ENCODE peak calls at places on chromosomes 12 and 14, in eight cellular contexts. One of them, this sample, is unnamed. For H3K36me3, the result is how much of the 10 kb centered on the place peaks cover.

GRCh38 chr14:104604461-104605449 is at the start of gene TMEM179:
- DNase-seq in mesenchymal stem cell: peak
- DNase-seq in CD4-positive, CD25-positive, alpha-beta regulatory T cell: no peak
- DNase-seq in left lung: peak
- DNase-seq in K562: peak
- DNase-seq in osteoblast: peak
- DNase-seq in GM23248: peak
- DNase-seq in ovary: peak
- DNase-seq in this sample: no peak

GRCh38 chr14:24710403-24711063 is 76.5 kb upstream of the GZMB start:
- DNase-seq in mesenchymal stem cell: peak
- DNase-seq in CD4-positive, CD25-positive, alpha-beta regulatory T cell: peak
- DNase-seq in left lung: peak
- DNase-seq in K562: peak
- DNase-seq in osteoblast: peak
- DNase-seq in GM23248: peak
- DNase-seq in ovary: peak
- DNase-seq in this sample: peak

GRCh38 chr12:66065623-66066022 is 64.9 kb downstream of the LLPH start:
- DNase-seq in mesenchymal stem cell: peak
- DNase-seq in CD4-positive, CD25-positive, alpha-beta regulatory T cell: no peak
- DNase-seq in left lung: no peak
- DNase-seq in K562: no peak
- DNase-seq in osteoblast: no peak
- DNase-seq in GM23248: peak
- DNase-seq in ovary: no peak
- DNase-seq in this sample: no peak

GRCh38 chr12:15982471-15982870 is 71.3 kb downstream of the DERA start:
- DNase-seq in mesenchymal stem cell: peak
- DNase-seq in CD4-positive, CD25-positive, alpha-beta regulatory T cell: no peak
- DNase-seq in left lung: no peak
- DNase-seq in K562: no peak
- DNase-seq in osteoblast: peak
- DNase-seq in GM23248: peak
- DNase-seq in ovary: no peak
- DNase-seq in this sample: no peak

GRCh38 chr14:77965050-77965449 is 165.1 kb downstream of the ADCK1 start:
- DNase-seq in mesenchymal stem cell: no peak
- DNase-seq in CD4-positive, CD25-positive, alpha-beta regulatory T cell: no peak
- DNase-seq in left lung: no peak
- DNase-seq in K562: no peak
- DNase-seq in osteoblast: no peak
- DNase-seq in GM23248: no peak
- DNase-seq in ovary: no peak
- DNase-seq in this sample: no peak

GRCh38 chr12:94855853-94856252 is 147.6 kb downstream of the NDUFA12 start:
- DNase-seq in mesenchymal stem cell: no peak
- DNase-seq in CD4-positive, CD25-positive, alpha-beta regulatory T cell: no peak
- DNase-seq in left lung: no peak
- DNase-seq in K562: no peak
- DNase-seq in osteoblast: no peak
- DNase-seq in GM23248: no peak
- DNase-seq in ovary: no peak
- DNase-seq in this sample: no peak

GRCh38 chr12:105477873-105478272 is 147.4 kb downstream of the C12orf75 start:
- DNase-seq in mesenchymal stem cell: no peak
- DNase-seq in CD4-positive, CD25-positive, alpha-beta regulatory T cell: no peak
- DNase-seq in left lung: no peak
- DNase-seq in K562: no peak
- DNase-seq in osteoblast: no peak
- DNase-seq in GM23248: no peak
- DNase-seq in ovary: no peak
- DNase-seq in this sample: no peak

GRCh38 chr12:52524898-52525591 is 4.9 kb upstream of the KRT5 start:
- DNase-seq in mesenchymal stem cell: no peak
- DNase-seq in CD4-positive, CD25-positive, alpha-beta regulatory T cell: no peak
- DNase-seq in left lung: no peak
- DNase-seq in K562: no peak
- DNase-seq in osteoblast: no peak
- DNase-seq in GM23248: no peak
- DNase-seq in ovary: no peak
- DNase-seq in this sample: no peak

GRCh38 chr12:6563448-6564050 is 4.5 kb downstream of the NOP2 start:
- DNase-seq in mesenchymal stem cell: peak
- DNase-seq in CD4-positive, CD25-positive, alpha-beta regulatory T cell: peak
- DNase-seq in left lung: no peak
- DNase-seq in K562: peak
- DNase-seq in osteoblast: peak
- DNase-seq in GM23248: peak
- DNase-seq in ovary: no peak
- DNase-seq in this sample: peak

GRCh38 chr12:1836854-1837411 is 16.6 kb downstream of the LRTM2 start:
- DNase-seq in mesenchymal stem cell: no peak
- DNase-seq in CD4-positive, CD25-positive, alpha-beta regulatory T cell: no peak
- DNase-seq in left lung: no peak
- DNase-seq in K562: no peak
- DNase-seq in osteoblast: peak
- DNase-seq in GM23248: no peak
- DNase-seq in ovary: no peak
- DNase-seq in this sample: no peak

GRCh38 chr12:7144414-7145120 is 14.4 kb downstream of the CLSTN3 start:
- DNase-seq in mesenchymal stem cell: peak
- DNase-seq in CD4-positive, CD25-positive, alpha-beta regulatory T cell: peak
- DNase-seq in left lung: peak
- DNase-seq in K562: peak
- DNase-seq in osteoblast: peak
- DNase-seq in GM23248: peak
- DNase-seq in ovary: peak
- DNase-seq in this sample: no peak

GRCh38 chr12:45051490-45052105 is 699 bp upstream of the DBX2 start:
- DNase-seq in mesenchymal stem cell: no peak
- DNase-seq in CD4-positive, CD25-positive, alpha-beta regulatory T cell: no peak
- DNase-seq in left lung: no peak
- DNase-seq in K562: no peak
- DNase-seq in osteoblast: peak
- DNase-seq in GM23248: peak
- DNase-seq in ovary: no peak
- DNase-seq in this sample: no peak

GRCh38 chr12:50390284-50390683 is 6.1 kb downstream of the FAM186A start:
- DNase-seq in mesenchymal stem cell: peak
- DNase-seq in CD4-positive, CD25-positive, alpha-beta regulatory T cell: no peak
- DNase-seq in left lung: no peak
- DNase-seq in K562: no peak
- DNase-seq in osteoblast: peak
- DNase-seq in GM23248: peak
- DNase-seq in ovary: no peak
- DNase-seq in this sample: no peak

GRCh38 chr12:22935501-22935900 is 310.5 kb downstream of the ETNK1 start:
- DNase-seq in mesenchymal stem cell: no peak
- DNase-seq in CD4-positive, CD25-positive, alpha-beta regulatory T cell: no peak
- DNase-seq in left lung: no peak
- DNase-seq in K562: no peak
- DNase-seq in osteoblast: no peak
- DNase-seq in GM23248: peak
- DNase-seq in ovary: no peak
- DNase-seq in this sample: no peak

GRCh38 chr12:95623554-95624170 is 72.4 kb upstream of the USP44 start:
- DNase-seq in mesenchymal stem cell: peak
- DNase-seq in CD4-positive, CD25-positive, alpha-beta regulatory T cell: peak
- DNase-seq in left lung: peak
- DNase-seq in K562: peak
- DNase-seq in osteoblast: peak
- DNase-seq in GM23248: peak
- DNase-seq in ovary: peak
- DNase-seq in this sample: peak

GRCh38 chr14:27090716-27091115 is 492.9 kb upstream of the NOVA1 start:
- DNase-seq in mesenchymal stem cell: no peak
- DNase-seq in CD4-positive, CD25-positive, alpha-beta regulatory T cell: no peak
- DNase-seq in left lung: no peak
- DNase-seq in K562: no peak
- DNase-seq in osteoblast: no peak
- DNase-seq in GM23248: no peak
- DNase-seq in ovary: no peak
- DNase-seq in this sample: no peak

GRCh38 chr14:103530390-103530789 is 1.4 kb downstream of the TRMT61A start:
- DNase-seq in mesenchymal stem cell: peak
- DNase-seq in CD4-positive, CD25-positive, alpha-beta regulatory T cell: no peak
- DNase-seq in left lung: no peak
- DNase-seq in K562: peak
- DNase-seq in osteoblast: peak
- DNase-seq in GM23248: peak
- DNase-seq in ovary: no peak
- DNase-seq in this sample: no peak

GRCh38 chr12:109542014-109542413 is 31.3 kb downstream of the MMAB start:
- DNase-seq in mesenchymal stem cell: peak
- DNase-seq in CD4-positive, CD25-positive, alpha-beta regulatory T cell: no peak
- DNase-seq in left lung: no peak
- DNase-seq in K562: no peak
- DNase-seq in osteoblast: peak
- DNase-seq in GM23248: peak
- DNase-seq in ovary: no peak
- DNase-seq in this sample: no peak

GRCh38 chr12:69886101-69886500 is 61.1 kb downstream of the MYRFL start:
- DNase-seq in mesenchymal stem cell: no peak
- DNase-seq in CD4-positive, CD25-positive, alpha-beta regulatory T cell: no peak
- DNase-seq in left lung: no peak
- DNase-seq in K562: no peak
- DNase-seq in osteoblast: no peak
- DNase-seq in GM23248: no peak
- DNase-seq in ovary: no peak
- DNase-seq in this sample: no peak

GRCh38 chr14:35758523-35759129 is 50.5 kb downstream of the RALGAPA1 start:
- DNase-seq in mesenchymal stem cell: no peak
- DNase-seq in CD4-positive, CD25-positive, alpha-beta regulatory T cell: no peak
- DNase-seq in left lung: no peak
- DNase-seq in K562: no peak
- DNase-seq in osteoblast: no peak
- DNase-seq in GM23248: no peak
- DNase-seq in ovary: no peak
- DNase-seq in this sample: no peak

GRCh38 chr14:35750202-35750904 is 58.7 kb downstream of the RALGAPA1 start:
- DNase-seq in mesenchymal stem cell: no peak
- DNase-seq in CD4-positive, CD25-positive, alpha-beta regulatory T cell: no peak
- DNase-seq in left lung: no peak
- DNase-seq in K562: no peak
- DNase-seq in osteoblast: no peak
- DNase-seq in GM23248: no peak
- DNase-seq in ovary: no peak
- DNase-seq in this sample: no peak

GRCh38 chr14:35752380-35752779 is 56.7 kb downstream of the RALGAPA1 start:
- DNase-seq in mesenchymal stem cell: no peak
- DNase-seq in CD4-positive, CD25-positive, alpha-beta regulatory T cell: no peak
- DNase-seq in left lung: no peak
- DNase-seq in K562: no peak
- DNase-seq in osteoblast: peak
- DNase-seq in GM23248: no peak
- DNase-seq in ovary: no peak
- DNase-seq in this sample: no peak

GRCh38 chr14:35760143-35760542 is 49.0 kb downstream of the RALGAPA1 start:
- DNase-seq in mesenchymal stem cell: no peak
- DNase-seq in CD4-positive, CD25-positive, alpha-beta regulatory T cell: no peak
- DNase-seq in left lung: no peak
- DNase-seq in K562: no peak
- DNase-seq in osteoblast: no peak
- DNase-seq in GM23248: no peak
- DNase-seq in ovary: no peak
- DNase-seq in this sample: no peak

GRCh38 chr14:35754671-35755070 is 54.4 kb downstream of the RALGAPA1 start:
- DNase-seq in mesenchymal stem cell: no peak
- DNase-seq in CD4-positive, CD25-positive, alpha-beta regulatory T cell: no peak
- DNase-seq in left lung: no peak
- DNase-seq in K562: no peak
- DNase-seq in osteoblast: no peak
- DNase-seq in GM23248: no peak
- DNase-seq in ovary: no peak
- DNase-seq in this sample: no peak
- H3K36me3 ChIP-seq in mesenchymal stem cell: half or more
- H3K36me3 ChIP-seq in CD4-positive, CD25-positive, alpha-beta regulatory T cell: half or more
- H3K36me3 ChIP-seq in left lung: half or more
- H3K36me3 ChIP-seq in K562: under half
- H3K36me3 ChIP-seq in osteoblast: under half
- H3K36me3 ChIP-seq in GM23248: under half
- H3K36me3 ChIP-seq in ovary: under half
- H3K36me3 ChIP-seq in this sample: under half

DNA sequence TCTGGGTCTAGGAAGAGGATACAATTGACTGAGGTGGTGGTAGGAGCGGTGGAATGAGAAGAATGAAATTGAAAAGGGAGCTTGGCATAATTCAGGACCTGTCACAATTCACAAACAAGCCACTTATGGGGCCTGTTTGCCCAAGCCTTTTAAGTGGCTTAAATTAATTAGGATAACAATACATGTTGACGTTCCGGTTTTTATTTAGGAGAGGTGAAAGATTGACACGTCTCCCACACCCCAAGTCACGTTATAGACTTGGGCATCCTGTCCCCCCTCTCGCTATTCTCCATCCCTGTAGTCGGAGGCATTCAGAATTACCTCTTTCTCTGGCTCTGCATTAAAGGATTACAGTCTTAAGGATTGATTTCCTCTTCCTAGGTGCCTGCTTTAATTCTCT is 954 bp upstream of the CALCOCO1 start:
- DNase-seq in mesenchymal stem cell: no peak
- DNase-seq in CD4-positive, CD25-positive, alpha-beta regulatory T cell: no peak
- DNase-seq in left lung: no peak
- DNase-seq in K562: no peak
- DNase-seq in osteoblast: no peak
- DNase-seq in GM23248: no peak
- DNase-seq in ovary: no peak
- DNase-seq in this sample: no peak
- H3K27ac ChIP-seq in mesenchymal stem cell: no peak
- H3K27ac ChIP-seq in CD4-positive, CD25-positive, alpha-beta regulatory T cell: peak
- H3K27ac ChIP-seq in left lung: peak
- H3K27ac ChIP-seq in K562: peak
- H3K27ac ChIP-seq in osteoblast: no peak
- H3K27ac ChIP-seq in GM23248: no peak
- H3K27ac ChIP-seq in ovary: peak
- H3K27ac ChIP-seq in this sample: peak

GRCh38 chr12:53975816-53976152 is 1.0 kb upstream of the HOTAIR start:
- DNase-seq in mesenchymal stem cell: no peak
- DNase-seq in CD4-positive, CD25-positive, alpha-beta regulatory T cell: no peak
- DNase-seq in left lung: no peak
- DNase-seq in K562: no peak
- DNase-seq in osteoblast: no peak
- DNase-seq in GM23248: no peak
- DNase-seq in ovary: no peak
- DNase-seq in this sample: no peak
- H3K4me3 ChIP-seq in mesenchymal stem cell: no peak
- H3K4me3 ChIP-seq in CD4-positive, CD25-positive, alpha-beta regulatory T cell: no peak
- H3K4me3 ChIP-seq in left lung: no peak
- H3K4me3 ChIP-seq in K562: no peak
- H3K4me3 ChIP-seq in osteoblast: no peak
- H3K4me3 ChIP-seq in GM23248: no peak
- H3K4me3 ChIP-seq in ovary: no peak
- H3K4me3 ChIP-seq in this sample: no peak

GRCh38 chr12:48143898-48144297 is 13.4 kb downstream of the ASB8 start:
- DNase-seq in mesenchymal stem cell: no peak
- DNase-seq in CD4-positive, CD25-positive, alpha-beta regulatory T cell: no peak
- DNase-seq in left lung: no peak
- DNase-seq in K562: no peak
- DNase-seq in osteoblast: no peak
- DNase-seq in GM23248: no peak
- DNase-seq in ovary: no peak
- DNase-seq in this sample: no peak

GRCh38 chr12:48145981-48146380 is 11.3 kb downstream of the ASB8 start:
- DNase-seq in mesenchymal stem cell: no peak
- DNase-seq in CD4-positive, CD25-positive, alpha-beta regulatory T cell: no peak
- DNase-seq in left lung: no peak
- DNase-seq in K562: no peak
- DNase-seq in osteoblast: no peak
- DNase-seq in GM23248: no peak
- DNase-seq in ovary: no peak
- DNase-seq in this sample: no peak

GRCh38 chr12:48142818-48143674 is 14.3 kb downstream of the ASB8 start:
- DNase-seq in mesenchymal stem cell: no peak
- DNase-seq in CD4-positive, CD25-positive, alpha-beta regulatory T cell: no peak
- DNase-seq in left lung: no peak
- DNase-seq in K562: no peak
- DNase-seq in osteoblast: no peak
- DNase-seq in GM23248: no peak
- DNase-seq in ovary: no peak
- DNase-seq in this sample: no peak
- H3K36me3 ChIP-seq in mesenchymal stem cell: half or more
- H3K36me3 ChIP-seq in CD4-positive, CD25-positive, alpha-beta regulatory T cell: half or more
- H3K36me3 ChIP-seq in left lung: half or more
- H3K36me3 ChIP-seq in K562: half or more
- H3K36me3 ChIP-seq in osteoblast: half or more
- H3K36me3 ChIP-seq in GM23248: under half
- H3K36me3 ChIP-seq in ovary: under half
- H3K36me3 ChIP-seq in this sample: half or more

This sample was measured in effector memory CD4-positive, alpha-beta T cell.